ENCODE peak calls at places on chromosomes 4 and X, in eight cellular contexts. One of them, this sample, is unnamed.

GRCh38 chrX:150502979-150503897 is 65.2 kb upstream of the MTM1 start:
- DNase-seq in mammary epithelial cell: no peak
- DNase-seq in gastrocnemius medialis: no peak
- DNase-seq in heart left ventricle: no peak
- DNase-seq in heart right ventricle: no peak
- DNase-seq in PC-9: no peak
- DNase-seq in NT2/D1: no peak
- DNase-seq in hepatocyte: no peak
- DNase-seq in this sample: no peak

GRCh38 chr4:134905061-134905460 is 703.5 kb upstream of the PABPC4L start:
- DNase-seq in mammary epithelial cell: no peak
- DNase-seq in gastrocnemius medialis: no peak
- DNase-seq in heart left ventricle: no peak
- DNase-seq in heart right ventricle: no peak
- DNase-seq in PC-9: no peak
- DNase-seq in NT2/D1: no peak
- DNase-seq in hepatocyte: no peak
- DNase-seq in this sample: no peak

GRCh38 chrX:96568088-96568487 is 116.6 kb upstream of the DIAPH2 start:
- DNase-seq in mammary epithelial cell: no peak
- DNase-seq in gastrocnemius medialis: no peak
- DNase-seq in heart left ventricle: no peak
- DNase-seq in heart right ventricle: no peak
- DNase-seq in PC-9: no peak
- DNase-seq in NT2/D1: no peak
- DNase-seq in hepatocyte: no peak
- DNase-seq in this sample: no peak

GRCh38 chr4:105215609-105216313 is 69.1 kb downstream of the TET2 start:
- DNase-seq in mammary epithelial cell: peak; percentile 40
- DNase-seq in gastrocnemius medialis: no peak
- DNase-seq in heart left ventricle: no peak
- DNase-seq in heart right ventricle: no peak
- DNase-seq in PC-9: no peak
- DNase-seq in NT2/D1: no peak
- DNase-seq in hepatocyte: no peak
- DNase-seq in this sample: no peak

GRCh38 chr4:4574792-4575191 is 32.9 kb upstream of the STX18 start:
- DNase-seq in mammary epithelial cell: peak; percentile 25
- DNase-seq in gastrocnemius medialis: no peak
- DNase-seq in heart left ventricle: peak; percentile 69
- DNase-seq in heart right ventricle: peak; percentile 65
- DNase-seq in PC-9: peak; percentile 58
- DNase-seq in NT2/D1: no peak
- DNase-seq in hepatocyte: peak; percentile 87
- DNase-seq in this sample: peak; percentile 38

GRCh38 chr4:123183308-123183707 is 213.3 kb upstream of the SPRY1 start:
- DNase-seq in mammary epithelial cell: no peak
- DNase-seq in gastrocnemius medialis: no peak
- DNase-seq in heart left ventricle: no peak
- DNase-seq in heart right ventricle: no peak
- DNase-seq in PC-9: no peak
- DNase-seq in NT2/D1: no peak
- DNase-seq in hepatocyte: no peak
- DNase-seq in this sample: no peak

GRCh38 chr4:90958256-90958895 is 831.2 kb downstream of the CCSER1 start:
- DNase-seq in mammary epithelial cell: peak; percentile 87
- DNase-seq in gastrocnemius medialis: no peak
- DNase-seq in heart left ventricle: no peak
- DNase-seq in heart right ventricle: no peak
- DNase-seq in PC-9: peak; percentile 37
- DNase-seq in NT2/D1: no peak
- DNase-seq in hepatocyte: peak; percentile 48
- DNase-seq in this sample: no peak

GRCh38 chrX:9627827-9628406 is 137.7 kb downstream of the GPR143 start:
- DNase-seq in mammary epithelial cell: no peak
- DNase-seq in gastrocnemius medialis: no peak
- DNase-seq in heart left ventricle: no peak
- DNase-seq in heart right ventricle: no peak
- DNase-seq in PC-9: no peak
- DNase-seq in NT2/D1: no peak
- DNase-seq in hepatocyte: no peak
- DNase-seq in this sample: no peak

GRCh38 chr4:52729586-52729985 is 21.6 kb downstream of the ERVMER34-1 start:
- DNase-seq in mammary epithelial cell: no peak
- DNase-seq in gastrocnemius medialis: no peak
- DNase-seq in heart left ventricle: no peak
- DNase-seq in heart right ventricle: no peak
- DNase-seq in PC-9: no peak
- DNase-seq in NT2/D1: no peak
- DNase-seq in hepatocyte: no peak
- DNase-seq in this sample: no peak

GRCh38 chrX:40418413-40419195 is 162.2 kb upstream of the ATP6AP2 start:
- DNase-seq in mammary epithelial cell: peak; percentile 72
- DNase-seq in gastrocnemius medialis: no peak
- DNase-seq in heart left ventricle: no peak
- DNase-seq in heart right ventricle: no peak
- DNase-seq in PC-9: peak; percentile 35
- DNase-seq in NT2/D1: no peak
- DNase-seq in hepatocyte: no peak
- DNase-seq in this sample: no peak

GRCh38 chrX:132184871-132185270 is 34.4 kb downstream of the RAP2C start:
- DNase-seq in mammary epithelial cell: no peak
- DNase-seq in gastrocnemius medialis: no peak
- DNase-seq in heart left ventricle: no peak
- DNase-seq in heart right ventricle: no peak
- DNase-seq in PC-9: peak; percentile 58
- DNase-seq in NT2/D1: no peak
- DNase-seq in hepatocyte: no peak
- DNase-seq in this sample: no peak

GRCh38 chr4:160038560-160038959 is 935.7 kb downstream of the RAPGEF2 start:
- DNase-seq in mammary epithelial cell: peak; percentile 60
- DNase-seq in gastrocnemius medialis: no peak
- DNase-seq in heart left ventricle: no peak
- DNase-seq in heart right ventricle: no peak
- DNase-seq in PC-9: peak; percentile 41
- DNase-seq in NT2/D1: no peak
- DNase-seq in hepatocyte: peak; percentile 11
- DNase-seq in this sample: no peak

GRCh38 chr4:181278941-181279340 is 964.3 kb upstream of the TENM3 start:
- DNase-seq in mammary epithelial cell: peak; percentile 19
- DNase-seq in gastrocnemius medialis: no peak
- DNase-seq in heart left ventricle: no peak
- DNase-seq in heart right ventricle: no peak
- DNase-seq in PC-9: no peak
- DNase-seq in NT2/D1: no peak
- DNase-seq in hepatocyte: no peak
- DNase-seq in this sample: no peak

GRCh38 chrX:154047266-154047665 is 27.6 kb upstream of the IRAK1 start:
- DNase-seq in mammary epithelial cell: no peak
- DNase-seq in gastrocnemius medialis: no peak
- DNase-seq in heart left ventricle: no peak
- DNase-seq in heart right ventricle: no peak
- DNase-seq in PC-9: no peak
- DNase-seq in NT2/D1: no peak
- DNase-seq in hepatocyte: no peak
- DNase-seq in this sample: no peak

GRCh38 chr4:23904639-23905061 is 14.8 kb upstream of the PPARGC1A start:
- DNase-seq in mammary epithelial cell: peak; percentile 67
- DNase-seq in gastrocnemius medialis: no peak
- DNase-seq in heart left ventricle: no peak
- DNase-seq in heart right ventricle: no peak
- DNase-seq in PC-9: no peak
- DNase-seq in NT2/D1: no peak
- DNase-seq in hepatocyte: no peak
- DNase-seq in this sample: no peak

GRCh38 chr4:142243250-142243649 is 602.9 kb downstream of the INPP4B start:
- DNase-seq in mammary epithelial cell: no peak
- DNase-seq in gastrocnemius medialis: no peak
- DNase-seq in heart left ventricle: no peak
- DNase-seq in heart right ventricle: no peak
- DNase-seq in PC-9: no peak
- DNase-seq in NT2/D1: no peak
- DNase-seq in hepatocyte: no peak
- DNase-seq in this sample: no peak

GRCh38 chr4:122458625-122459024 is 2.1 kb upstream of the IL2 start:
- DNase-seq in mammary epithelial cell: no peak
- DNase-seq in gastrocnemius medialis: no peak
- DNase-seq in heart left ventricle: no peak
- DNase-seq in heart right ventricle: no peak
- DNase-seq in PC-9: peak; percentile 61
- DNase-seq in NT2/D1: peak; percentile 11
- DNase-seq in hepatocyte: peak; percentile 5
- DNase-seq in this sample: no peak

DNA sequence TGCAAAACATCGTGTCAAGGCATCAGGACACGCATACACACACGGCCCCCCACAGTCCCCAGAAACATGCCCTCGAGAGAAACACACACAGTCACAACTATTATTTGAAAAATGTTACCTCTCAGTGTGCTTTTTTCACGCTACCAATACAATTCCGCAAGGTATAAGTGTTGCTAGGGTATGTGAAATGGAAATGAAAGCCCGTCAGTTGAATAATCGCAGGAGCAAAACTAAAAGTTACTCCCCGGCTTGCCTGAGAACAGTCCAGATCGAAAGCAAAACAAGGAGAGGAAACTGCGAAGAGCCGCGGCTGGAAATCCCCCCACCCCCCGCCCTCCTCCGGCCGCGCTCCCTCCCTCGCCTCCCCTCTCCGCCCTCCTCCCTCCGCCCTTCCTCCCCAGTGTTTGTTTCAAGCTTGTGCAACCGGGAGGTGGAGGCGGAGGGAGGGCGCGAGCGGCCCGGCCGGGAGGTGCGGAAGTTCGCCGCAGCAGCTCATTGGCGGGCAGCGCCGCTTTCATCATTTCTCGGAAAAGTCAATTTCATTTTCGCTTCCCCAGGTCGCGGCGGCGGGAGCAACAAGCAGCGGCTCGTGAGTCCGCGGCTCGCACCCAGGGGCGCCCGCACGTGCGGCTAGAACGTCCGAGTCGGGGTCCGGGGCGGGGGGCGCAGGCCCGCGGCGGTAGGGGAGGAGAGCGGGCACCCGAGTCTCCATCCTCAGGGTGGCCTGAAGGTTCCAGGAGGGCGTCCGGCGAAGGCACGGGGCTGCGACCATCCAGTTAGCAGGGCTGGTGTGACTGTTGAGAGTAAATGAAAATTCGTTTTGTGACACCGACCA is at the start of gene IRF2:
- DNase-seq in mammary epithelial cell: peak; percentile 98
- DNase-seq in gastrocnemius medialis: peak; percentile 97
- DNase-seq in heart left ventricle: peak; percentile 98
- DNase-seq in heart right ventricle: peak; percentile 98
- DNase-seq in PC-9: peak; percentile 81
- DNase-seq in NT2/D1: peak; percentile 83
- DNase-seq in hepatocyte: peak; percentile 98
- DNase-seq in this sample: peak; percentile 97
- H3K4me1 ChIP-seq in mammary epithelial cell: peaks cover 13% of the 10 kb centered on the region
- H3K4me1 ChIP-seq in gastrocnemius medialis: peaks cover 51% of the 10 kb centered on the region
- H3K4me1 ChIP-seq in heart left ventricle: peaks cover 44% of the 10 kb centered on the region
- H3K4me1 ChIP-seq in heart right ventricle: peaks cover 59% of the 10 kb centered on the region
- H3K4me1 ChIP-seq in PC-9: peaks cover 21% of the 10 kb centered on the region
- H3K4me1 ChIP-seq in NT2/D1: no peaks in the 10 kb centered on the region
- H3K4me1 ChIP-seq in hepatocyte: peaks cover 41% of the 10 kb centered on the region
- H3K4me1 ChIP-seq in this sample: peaks cover 52% of the 10 kb centered on the region

GRCh38 chr4:40308528-40309122 is 26.5 kb upstream of the CHRNA9 start:
- DNase-seq in mammary epithelial cell: no peak
- DNase-seq in gastrocnemius medialis: no peak
- DNase-seq in heart left ventricle: no peak
- DNase-seq in heart right ventricle: no peak
- DNase-seq in PC-9: no peak
- DNase-seq in NT2/D1: no peak
- DNase-seq in hepatocyte: no peak
- DNase-seq in this sample: no peak
- H3K4me1 ChIP-seq in mammary epithelial cell: no peaks in the 10 kb centered on the region
- H3K4me1 ChIP-seq in gastrocnemius medialis: no peaks in the 10 kb centered on the region
- H3K4me1 ChIP-seq in heart left ventricle: peaks cover 3% of the 10 kb centered on the region
- H3K4me1 ChIP-seq in heart right ventricle: no peaks in the 10 kb centered on the region
- H3K4me1 ChIP-seq in PC-9: peaks cover 31% of the 10 kb centered on the region
- H3K4me1 ChIP-seq in NT2/D1: no peaks in the 10 kb centered on the region
- H3K4me1 ChIP-seq in hepatocyte: peaks cover 4% of the 10 kb centered on the region
- H3K4me1 ChIP-seq in this sample: no peaks in the 10 kb centered on the region

DNA sequence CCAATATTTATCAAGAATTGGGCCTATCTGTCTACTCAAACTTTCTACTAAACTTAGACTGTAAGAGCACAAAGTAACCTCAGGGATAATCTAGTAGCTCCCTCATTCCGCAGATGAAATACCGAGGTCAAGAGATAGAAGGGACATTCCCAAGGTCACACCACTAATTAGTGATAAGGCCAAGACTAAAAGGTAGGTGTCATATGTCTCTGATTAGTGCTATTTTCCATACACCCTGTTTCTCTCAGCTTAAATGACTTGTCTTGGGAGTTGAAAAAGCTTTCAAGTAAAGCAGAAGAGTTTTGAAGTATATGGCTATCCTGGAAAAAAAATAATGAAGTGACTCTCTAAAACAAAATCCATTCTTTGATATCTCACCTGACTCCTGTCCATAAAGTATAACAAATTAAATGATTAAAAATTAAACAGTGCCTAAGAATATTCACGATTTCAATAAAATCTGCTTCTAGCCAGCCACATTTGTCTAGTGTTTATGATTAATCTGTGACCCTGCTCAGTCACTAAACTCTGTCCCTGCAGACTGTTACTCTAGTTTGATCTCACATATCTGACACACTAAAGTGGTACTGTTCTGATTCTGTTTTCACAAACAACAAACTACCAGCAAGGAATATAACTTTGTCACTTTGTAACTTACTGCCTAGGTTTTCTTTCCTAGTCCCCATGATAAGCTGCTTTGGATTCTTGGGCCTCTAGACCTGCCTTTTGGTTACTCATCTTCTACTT is 10.3 kb downstream of the GPR174 start:
- DNase-seq in mammary epithelial cell: no peak
- DNase-seq in gastrocnemius medialis: no peak
- DNase-seq in heart left ventricle: no peak
- DNase-seq in heart right ventricle: no peak
- DNase-seq in PC-9: no peak
- DNase-seq in NT2/D1: no peak
- DNase-seq in hepatocyte: no peak
- DNase-seq in this sample: no peak
- H3K4me1 ChIP-seq in mammary epithelial cell: no peaks in the 10 kb centered on the region
- H3K4me1 ChIP-seq in gastrocnemius medialis: no peaks in the 10 kb centered on the region
- H3K4me1 ChIP-seq in heart left ventricle: no peaks in the 10 kb centered on the region
- H3K4me1 ChIP-seq in heart right ventricle: no peaks in the 10 kb centered on the region
- H3K4me1 ChIP-seq in PC-9: no peaks in the 10 kb centered on the region
- H3K4me1 ChIP-seq in NT2/D1: no peaks in the 10 kb centered on the region
- H3K4me1 ChIP-seq in hepatocyte: no peaks in the 10 kb centered on the region
- H3K4me1 ChIP-seq in this sample: no peaks in the 10 kb centered on the region

DNA sequence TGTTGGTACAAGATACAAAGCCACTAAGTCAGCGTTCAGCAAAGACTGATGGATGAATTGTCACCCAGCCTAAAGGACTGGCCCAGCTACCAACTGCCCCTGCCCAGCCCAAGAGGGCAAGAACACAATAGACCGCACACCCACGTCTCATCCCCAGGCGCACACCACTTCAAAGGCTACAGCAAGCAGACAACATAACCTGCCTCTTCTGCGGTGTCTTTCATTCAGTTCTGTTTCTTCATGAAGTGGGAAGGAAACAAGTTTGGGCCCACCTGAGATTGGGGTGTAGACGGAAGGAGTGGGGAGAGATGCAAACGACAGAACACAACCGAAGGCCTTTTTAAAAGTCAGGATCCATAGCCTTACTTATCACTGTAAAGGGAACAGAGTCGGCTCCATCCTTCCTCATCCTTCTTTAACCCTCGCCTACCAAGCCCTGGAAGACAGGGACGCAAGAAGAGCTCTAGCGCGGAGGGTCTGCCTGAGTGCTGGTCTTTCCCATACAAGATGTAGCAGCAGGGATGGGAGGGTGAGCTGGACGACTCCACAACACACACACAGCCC is 691 bp downstream of the SCARB2 start:
- DNase-seq in mammary epithelial cell: peak; percentile 51
- DNase-seq in gastrocnemius medialis: no peak
- DNase-seq in heart left ventricle: no peak
- DNase-seq in heart right ventricle: no peak
- DNase-seq in PC-9: no peak
- DNase-seq in NT2/D1: peak; percentile 33
- DNase-seq in hepatocyte: no peak
- DNase-seq in this sample: no peak
- H3K4me1 ChIP-seq in mammary epithelial cell: peaks cover 39% of the 10 kb centered on the region
- H3K4me1 ChIP-seq in gastrocnemius medialis: peaks cover 82% of the 10 kb centered on the region
- H3K4me1 ChIP-seq in heart left ventricle: peaks cover 57% of the 10 kb centered on the region
- H3K4me1 ChIP-seq in heart right ventricle: peaks cover 71% of the 10 kb centered on the region
- H3K4me1 ChIP-seq in PC-9: peaks cover 55% of the 10 kb centered on the region
- H3K4me1 ChIP-seq in NT2/D1: no peaks in the 10 kb centered on the region
- H3K4me1 ChIP-seq in hepatocyte: peaks cover 56% of the 10 kb centered on the region
- H3K4me1 ChIP-seq in this sample: peaks cover 71% of the 10 kb centered on the region